ENCODE peak calls at places on chromosomes 4 and X, in six cellular contexts. O is PC-9, U is GM12891, Y is aorta, H is nephron progenitor cell, A is AG20443. N is an unnamed sample.

GRCh38 chr4:7772708-7773385 is 166.8 kb downstream of the AFAP1 start:
- DNase-seq in O (no peak), U (no peak), Y (peak; percentile 62), H (peak; percentile 48), A (no peak), N (no peak)

GRCh38 chr4:173332963-173333657 is 1.0 kb downstream of the HMGB2 start:
- DNase-seq in O (no peak), U (no peak), Y (no peak), H (no peak), A (no peak), N (no peak)

GRCh38 chrX:54481751-54482150 is 14.3 kb downstream of the FGD1 start:
- DNase-seq in O (no peak), U (no peak), Y (no peak), H (no peak), A (no peak), N (no peak)

GRCh38 chr4:80268081-80268823 is 1.8 kb downstream of the FGF5 start:
- DNase-seq in O (no peak), U (no peak), Y (no peak), H (peak; percentile 18), A (peak; percentile 48), N (no peak)

GRCh38 chr4:213971-214370 is 89.7 kb downstream of the ZNF718 start:
- DNase-seq in O (no peak), U (no peak), Y (no peak), H (no peak), A (no peak), N (no peak)

GRCh38 chr4:7333801-7334421 is 100.8 kb downstream of the PSAPL1 start:
- DNase-seq in O (no peak), U (no peak), Y (no peak), H (no peak), A (no peak), N (no peak)

GRCh38 chr4:143437937-143438336 is 75.6 kb upstream of the SMARCA5 start:
- DNase-seq in O (no peak), U (no peak), Y (no peak), H (no peak), A (no peak), N (no peak)

GRCh38 chr4:40299704-40300336 is 35.3 kb upstream of the CHRNA9 start:
- DNase-seq in O (no peak), U (no peak), Y (no peak), H (no peak), A (no peak), N (no peak)